ENCODE peak calls at places on chromosomes 7 and 10, in nine cellular contexts. One of them, this sample, is unnamed.

GRCh38 chr7:96023376-96023775 is 251.0 kb downstream of the DYNC1I1 start:
- DNase-seq in right atrium auricular region: no peak
- DNase-seq in psoas muscle: no peak
- DNase-seq in fibroblast of lung: no peak
- DNase-seq in GM23248: no peak
- DNase-seq in cardiac muscle cell: no peak
- DNase-seq in transverse colon: no peak
- DNase-seq in heart right ventricle: no peak
- DNase-seq in heart left ventricle: no peak
- DNase-seq in this sample: no peak

GRCh38 chr10:125788156-125789034 is 12.8 kb upstream of the MMP21 start:
- DNase-seq in psoas muscle: no peak
- DNase-seq in right atrium auricular region: no peak
- DNase-seq in heart right ventricle: no peak
- DNase-seq in fibroblast of lung: no peak
- DNase-seq in GM23248: no peak
- DNase-seq in transverse colon: no peak
- DNase-seq in cardiac muscle cell: no peak
- DNase-seq in heart left ventricle: no peak
- DNase-seq in this sample: no peak

GRCh38 chr7:69615696-69616095 is 17.4 kb downstream of the AUTS2 start:
- DNase-seq in psoas muscle: no peak
- DNase-seq in transverse colon: no peak
- DNase-seq in right atrium auricular region: no peak
- DNase-seq in GM23248: no peak
- DNase-seq in heart left ventricle: no peak
- DNase-seq in fibroblast of lung: no peak
- DNase-seq in cardiac muscle cell: no peak
- DNase-seq in heart right ventricle: no peak
- DNase-seq in this sample: no peak

GRCh38 chr10:21473135-21473534 is 52.3 kb downstream of the SKIDA1 start:
- DNase-seq in psoas muscle: no peak
- DNase-seq in fibroblast of lung: no peak
- DNase-seq in heart left ventricle: no peak
- DNase-seq in GM23248: no peak
- DNase-seq in right atrium auricular region: no peak
- DNase-seq in cardiac muscle cell: no peak
- DNase-seq in transverse colon: no peak
- DNase-seq in heart right ventricle: no peak
- DNase-seq in this sample: no peak

GRCh38 chr10:124547651-124548168 is 86.1 kb downstream of the LHPP start:
- DNase-seq in right atrium auricular region: no peak
- DNase-seq in heart right ventricle: no peak
- DNase-seq in psoas muscle: no peak
- DNase-seq in heart left ventricle: no peak
- DNase-seq in cardiac muscle cell: no peak
- DNase-seq in GM23248: no peak
- DNase-seq in fibroblast of lung: peak
- DNase-seq in transverse colon: no peak
- DNase-seq in this sample: no peak

GRCh38 chr10:132570265-132570664 is 32.7 kb downstream of the INPP5A start:
- DNase-seq in heart left ventricle: no peak
- DNase-seq in GM23248: no peak
- DNase-seq in cardiac muscle cell: no peak
- DNase-seq in heart right ventricle: no peak
- DNase-seq in transverse colon: no peak
- DNase-seq in psoas muscle: no peak
- DNase-seq in fibroblast of lung: no peak
- DNase-seq in right atrium auricular region: no peak
- DNase-seq in this sample: no peak

GRCh38 chr7:73894851-73895441 is 34.0 kb downstream of the TMEM270 start:
- DNase-seq in heart right ventricle: peak
- DNase-seq in right atrium auricular region: peak
- DNase-seq in cardiac muscle cell: no peak
- DNase-seq in GM23248: peak
- DNase-seq in transverse colon: peak
- DNase-seq in heart left ventricle: peak
- DNase-seq in psoas muscle: peak
- DNase-seq in fibroblast of lung: peak
- DNase-seq in this sample: peak

GRCh38 chr10:27481486-27481885 is 22.6 kb upstream of the RAB18 start:
- DNase-seq in psoas muscle: no peak
- DNase-seq in transverse colon: no peak
- DNase-seq in right atrium auricular region: no peak
- DNase-seq in heart right ventricle: no peak
- DNase-seq in fibroblast of lung: no peak
- DNase-seq in heart left ventricle: no peak
- DNase-seq in cardiac muscle cell: no peak
- DNase-seq in GM23248: no peak
- DNase-seq in this sample: no peak

GRCh38 chr7:6248581-6248980 is 23.8 kb downstream of the CYTH3 start:
- DNase-seq in heart left ventricle: no peak
- DNase-seq in right atrium auricular region: no peak
- DNase-seq in psoas muscle: no peak
- DNase-seq in GM23248: peak
- DNase-seq in fibroblast of lung: peak
- DNase-seq in transverse colon: no peak
- DNase-seq in cardiac muscle cell: no peak
- DNase-seq in heart right ventricle: no peak
- DNase-seq in this sample: peak

GRCh38 chr10:67115972-67116371 is 190.1 kb downstream of the LRRTM3 start:
- DNase-seq in heart left ventricle: no peak
- DNase-seq in transverse colon: no peak
- DNase-seq in right atrium auricular region: no peak
- DNase-seq in psoas muscle: no peak
- DNase-seq in heart right ventricle: no peak
- DNase-seq in fibroblast of lung: peak
- DNase-seq in cardiac muscle cell: no peak
- DNase-seq in GM23248: no peak
- DNase-seq in this sample: no peak

GRCh38 chr10:80090120-80090519 is 11.7 kb downstream of the TMEM254 start:
- DNase-seq in fibroblast of lung: no peak
- DNase-seq in heart left ventricle: no peak
- DNase-seq in heart right ventricle: no peak
- DNase-seq in psoas muscle: no peak
- DNase-seq in GM23248: no peak
- DNase-seq in transverse colon: no peak
- DNase-seq in right atrium auricular region: no peak
- DNase-seq in cardiac muscle cell: no peak
- DNase-seq in this sample: no peak

GRCh38 chr10:114367041-114367675 is 37.1 kb downstream of the AFAP1L2 start:
- DNase-seq in heart left ventricle: no peak
- DNase-seq in heart right ventricle: no peak
- DNase-seq in GM23248: peak
- DNase-seq in cardiac muscle cell: no peak
- DNase-seq in transverse colon: no peak
- DNase-seq in fibroblast of lung: peak
- DNase-seq in psoas muscle: no peak
- DNase-seq in right atrium auricular region: no peak
- DNase-seq in this sample: no peak

GRCh38 chr10:120612756-120613155 is 155.7 kb downstream of the PLPP4 start:
- DNase-seq in cardiac muscle cell: no peak
- DNase-seq in transverse colon: no peak
- DNase-seq in right atrium auricular region: no peak
- DNase-seq in GM23248: no peak
- DNase-seq in fibroblast of lung: no peak
- DNase-seq in heart right ventricle: no peak
- DNase-seq in psoas muscle: no peak
- DNase-seq in heart left ventricle: no peak
- DNase-seq in this sample: no peak

DNA sequence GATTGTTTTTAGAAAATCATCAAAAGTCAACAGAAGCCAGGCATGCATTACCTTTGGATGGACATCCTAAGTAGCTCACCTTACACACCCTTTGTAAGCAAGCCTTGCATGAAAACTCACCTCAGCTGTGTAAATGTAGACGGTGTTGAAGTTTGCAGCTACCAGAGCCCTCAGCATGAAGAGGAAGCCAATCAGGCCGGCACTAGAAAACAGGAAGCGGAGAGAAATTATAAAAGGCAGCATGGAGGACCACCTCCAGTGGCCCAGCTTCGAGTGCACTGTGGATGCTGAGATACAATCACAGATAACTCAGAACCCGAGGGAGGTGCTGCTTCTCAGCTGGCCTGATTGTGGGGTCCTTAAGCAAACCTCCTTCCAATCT is 75.3 kb downstream of the SVOPL start:
- DNase-seq in right atrium auricular region: no peak
- DNase-seq in GM23248: no peak
- DNase-seq in fibroblast of lung: no peak
- DNase-seq in psoas muscle: no peak
- DNase-seq in cardiac muscle cell: no peak
- DNase-seq in transverse colon: no peak
- DNase-seq in heart left ventricle: no peak
- DNase-seq in heart right ventricle: no peak
- DNase-seq in this sample: no peak
- H3K4me3 ChIP-seq in right atrium auricular region: no peak
- H3K4me3 ChIP-seq in GM23248: no peak
- H3K4me3 ChIP-seq in fibroblast of lung: no peak
- H3K4me3 ChIP-seq in psoas muscle: no peak
- H3K4me3 ChIP-seq in cardiac muscle cell: no peak
- H3K4me3 ChIP-seq in transverse colon: no peak
- H3K4me3 ChIP-seq in heart left ventricle: no peak
- H3K4me3 ChIP-seq in heart right ventricle: no peak
- H3K4me3 ChIP-seq in this sample: no peak

GRCh38 chr7:1460757-1461639 is 1.7 kb upstream of the MICALL2 start:
- DNase-seq in heart left ventricle: peak
- DNase-seq in cardiac muscle cell: peak
- DNase-seq in GM23248: peak
- DNase-seq in heart right ventricle: peak
- DNase-seq in right atrium auricular region: peak
- DNase-seq in transverse colon: peak
- DNase-seq in fibroblast of lung: peak
- DNase-seq in psoas muscle: peak
- DNase-seq in this sample: no peak

GRCh38 chr7:1459930-1460756 is 873 bp upstream of the MICALL2 start:
- DNase-seq in psoas muscle: no peak
- DNase-seq in transverse colon: peak
- DNase-seq in heart left ventricle: peak
- DNase-seq in GM23248: peak
- DNase-seq in right atrium auricular region: peak
- DNase-seq in heart right ventricle: peak
- DNase-seq in cardiac muscle cell: no peak
- DNase-seq in fibroblast of lung: peak
- DNase-seq in this sample: no peak

GRCh38 chr7:1459512-1459892 is 232 bp upstream of the MICALL2 start:
- DNase-seq in cardiac muscle cell: peak
- DNase-seq in right atrium auricular region: peak
- DNase-seq in heart left ventricle: peak
- DNase-seq in heart right ventricle: peak
- DNase-seq in GM23248: peak
- DNase-seq in transverse colon: peak
- DNase-seq in psoas muscle: peak
- DNase-seq in fibroblast of lung: peak
- DNase-seq in this sample: peak

GRCh38 chr7:1463685-1464223 is 4.5 kb upstream of the MICALL2 start:
- DNase-seq in right atrium auricular region: no peak
- DNase-seq in fibroblast of lung: no peak
- DNase-seq in cardiac muscle cell: no peak
- DNase-seq in heart right ventricle: no peak
- DNase-seq in psoas muscle: no peak
- DNase-seq in transverse colon: peak
- DNase-seq in GM23248: peak
- DNase-seq in heart left ventricle: no peak
- DNase-seq in this sample: no peak

DNA sequence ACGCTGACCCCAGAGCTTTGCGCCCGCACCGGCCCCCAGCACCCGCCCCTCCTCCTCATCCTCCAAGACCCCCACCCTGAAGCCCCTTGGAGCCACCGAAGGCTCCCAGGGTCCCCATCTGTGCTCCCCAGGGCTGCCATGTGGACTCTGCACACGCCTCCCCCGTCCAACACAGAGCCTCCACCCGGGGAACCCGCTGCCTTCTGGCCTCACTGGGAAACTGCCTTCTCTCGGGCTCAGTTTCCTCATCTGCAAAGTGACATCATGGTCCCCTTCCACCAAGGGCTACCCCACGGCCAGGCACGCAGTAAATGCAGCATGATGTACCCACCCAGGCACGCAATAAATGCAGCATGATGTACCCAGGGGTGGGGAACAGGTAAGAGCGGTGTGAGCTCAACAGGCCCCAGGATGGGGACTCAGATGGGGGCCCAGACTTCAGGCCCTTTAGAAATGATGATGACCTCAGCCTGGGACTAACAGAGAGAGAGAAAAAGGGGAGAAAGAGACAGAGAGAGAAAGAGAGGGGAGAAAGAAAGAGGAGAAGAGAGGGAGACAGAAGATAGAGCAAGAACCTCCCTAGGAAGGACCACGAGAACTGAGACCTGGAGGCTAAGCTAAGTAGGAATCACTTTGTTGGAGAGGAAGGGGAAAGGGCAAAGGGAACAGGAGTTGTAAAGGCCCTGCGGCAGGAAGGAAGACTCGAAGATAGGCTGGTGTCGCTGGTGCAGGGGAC is 2.5 kb upstream of the MICALL2 start:
- DNase-seq in GM23248: no peak
- DNase-seq in fibroblast of lung: no peak
- DNase-seq in heart right ventricle: no peak
- DNase-seq in transverse colon: no peak
- DNase-seq in psoas muscle: no peak
- DNase-seq in cardiac muscle cell: no peak
- DNase-seq in right atrium auricular region: no peak
- DNase-seq in heart left ventricle: no peak
- DNase-seq in this sample: no peak
- H3K27ac ChIP-seq in GM23248: no peak
- H3K27ac ChIP-seq in fibroblast of lung: peak
- H3K27ac ChIP-seq in heart right ventricle: no peak
- H3K27ac ChIP-seq in transverse colon: peak
- H3K27ac ChIP-seq in psoas muscle: peak
- H3K27ac ChIP-seq in cardiac muscle cell: peak
- H3K27ac ChIP-seq in right atrium auricular region: peak
- H3K27ac ChIP-seq in heart left ventricle: peak
- H3K27ac ChIP-seq in this sample: peak

GRCh38 chr10:32962541-32962940 is 4.5 kb upstream of the ITGB1 start:
- DNase-seq in fibroblast of lung: no peak
- DNase-seq in transverse colon: no peak
- DNase-seq in psoas muscle: no peak
- DNase-seq in heart right ventricle: no peak
- DNase-seq in cardiac muscle cell: no peak
- DNase-seq in GM23248: no peak
- DNase-seq in heart left ventricle: no peak
- DNase-seq in right atrium auricular region: no peak
- DNase-seq in this sample: no peak
- H3K4me3 ChIP-seq in fibroblast of lung: peak
- H3K4me3 ChIP-seq in transverse colon: no peak
- H3K4me3 ChIP-seq in psoas muscle: no peak
- H3K4me3 ChIP-seq in heart right ventricle: no peak
- H3K4me3 ChIP-seq in cardiac muscle cell: peak
- H3K4me3 ChIP-seq in GM23248: peak
- H3K4me3 ChIP-seq in heart left ventricle: no peak
- H3K4me3 ChIP-seq in right atrium auricular region: no peak
- H3K4me3 ChIP-seq in this sample: no peak

DNA sequence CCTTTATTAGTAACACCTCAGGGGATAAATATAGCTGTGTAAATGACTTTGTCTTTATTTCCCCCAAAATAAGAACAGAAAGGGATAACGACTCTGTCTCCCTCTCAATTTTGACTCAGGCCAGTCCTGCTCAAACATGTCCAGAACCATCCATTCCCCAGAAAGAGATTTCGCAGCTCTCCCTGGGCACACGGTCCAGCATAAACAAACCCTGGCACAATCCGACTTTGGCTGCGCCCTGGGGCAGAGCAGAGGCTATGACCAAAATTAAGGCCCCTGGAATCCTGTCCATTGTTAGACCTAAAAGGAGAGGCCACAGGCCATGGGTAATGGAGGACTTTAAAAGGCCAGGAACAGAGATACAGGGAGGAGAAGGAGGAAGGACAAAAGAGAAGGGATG is 99.1 kb downstream of the PRPF18 start:
- DNase-seq in fibroblast of lung: no peak
- DNase-seq in cardiac muscle cell: no peak
- DNase-seq in heart right ventricle: peak
- DNase-seq in psoas muscle: no peak
- DNase-seq in transverse colon: no peak
- DNase-seq in GM23248: no peak
- DNase-seq in heart left ventricle: peak
- DNase-seq in right atrium auricular region: no peak
- DNase-seq in this sample: no peak
- H3K27ac ChIP-seq in fibroblast of lung: no peak
- H3K27ac ChIP-seq in cardiac muscle cell: peak
- H3K27ac ChIP-seq in heart right ventricle: peak
- H3K27ac ChIP-seq in psoas muscle: peak
- H3K27ac ChIP-seq in transverse colon: peak
- H3K27ac ChIP-seq in GM23248: no peak
- H3K27ac ChIP-seq in heart left ventricle: peak
- H3K27ac ChIP-seq in right atrium auricular region: peak
- H3K27ac ChIP-seq in this sample: peak

This sample was measured in upper lobe of left lung.